ENCODE peak calls at places on chromosomes 13 and 19, in four cellular contexts. P is tibial artery, X is GM10248, Z is ovary. H is an unnamed sample.

GRCh38 chr19:31378404-31378803 is 29.2 kb upstream of the TSHZ3 start:
- DNase-seq in Z (peak), P (no peak), X (no peak), H (no peak)

GRCh38 chr19:10568444-10568825 is 344 bp downstream of the CDKN2D start:
- DNase-seq in X (no peak), Z (no peak), P (no peak), H (peak)

GRCh38 chr13:110445183-110445582 is 116.3 kb downstream of the RAB20 start:
- DNase-seq in Z (no peak), X (peak), P (no peak), H (no peak)

GRCh38 chr13:98014766-98015165 is 61.3 kb downstream of the IPO5 start:
- DNase-seq in X (no peak), Z (no peak), P (no peak), H (no peak)

GRCh38 chr19:4057913-4058695 is 8.6 kb downstream of the ZBTB7A start:
- DNase-seq in Z (peak), P (peak), X (no peak), H (peak)

GRCh38 chr13:23087884-23088283 is 92.9 kb upstream of the SGCG start:
- DNase-seq in Z (no peak), P (no peak), X (peak), H (peak)

GRCh38 chr19:2648528-2648937 is 54.0 kb downstream of the GNG7 start:
- DNase-seq in X (peak), P (no peak), Z (peak), H (peak)

GRCh38 chr19:1266818-1267440 is 2.2 kb upstream of the CIRBP start:
- DNase-seq in P (peak), Z (peak), X (no peak), H (peak)

GRCh38 chr19:37855098-37855497 is 51.3 kb downstream of the WDR87 start:
- DNase-seq in Z (no peak), X (peak), P (no peak), H (peak)

GRCh38 chr13:24747248-24748151 is 16.5 kb upstream of the RNF17 start:
- DNase-seq in P (no peak), Z (no peak), X (no peak), H (peak)

GRCh38 chr13:77511552-77511951 is 24.0 kb upstream of the SCEL start:
- DNase-seq in Z (no peak), P (no peak), X (no peak), H (no peak)

GRCh38 chr19:41711376-41712261 is 3.2 kb downstream of the CEACAM5 start:
- DNase-seq in X (no peak), Z (no peak), P (peak), H (no peak)

GRCh38 chr13:73894995-73895571 is 239.1 kb downstream of the KLF12 start:
- DNase-seq in X (no peak), P (no peak), Z (no peak), H (no peak)

GRCh38 chr13:114229486-114229885 is 5.2 kb upstream of the CDC16 start:
- DNase-seq in X (no peak), P (no peak), Z (no peak), H (no peak)

GRCh38 chr19:41234512-41235208 is 15.6 kb downstream of the AXL start:
- DNase-seq in X (no peak), P (no peak), Z (no peak), H (no peak)

GRCh38 chr13:112175162-112176075 is 108.5 kb downstream of the SOX1 start:
- DNase-seq in P (no peak), X (no peak), Z (no peak), H (no peak)

GRCh38 chr13:51636349-51636890 is 52.2 kb downstream of the WDFY2 start:
- DNase-seq in P (no peak), Z (no peak), X (no peak), H (no peak)

GRCh38 chr13:110944121-110944967 is 29.5 kb upstream of the ANKRD10 start:
- DNase-seq in Z (no peak), X (peak), P (no peak), H (peak)

GRCh38 chr19:3404324-3405260 is 38.2 kb downstream of the NFIC start:
- DNase-seq in Z (peak), P (peak), X (no peak), H (no peak)

GRCh38 chr13:58893396-58893795 is 1261.9 kb downstream of the PCDH17 start:
- DNase-seq in P (no peak), X (no peak), Z (no peak), H (no peak)

GRCh38 chr19:10219678-10220077 is 11.5 kb downstream of the S1PR2 start:
- DNase-seq in X (peak), Z (no peak), P (no peak), H (peak)

GRCh38 chr19:4088975-4089374 is 22.3 kb upstream of the ZBTB7A start:
- DNase-seq in Z (no peak), P (no peak), X (peak), H (peak)

GRCh38 chr19:3810708-3811355 is 24.7 kb upstream of the MATK start:
- DNase-seq in P (no peak), Z (no peak), X (no peak), H (no peak)

GRCh38 chr19:40279120-40279551 is 6.0 kb downstream of the AKT2 start:
- DNase-seq in X (no peak), Z (peak), P (peak), H (no peak)

GRCh38 chr19:42285546-42285945 is 16.4 kb upstream of the PRR19 start:
- DNase-seq in X (no peak), Z (peak), P (peak), H (no peak)

GRCh38 chr19:812049-812816 is 9.5 kb downstream of the PLPPR3 start:
- DNase-seq in Z (peak), X (no peak), P (no peak), H (no peak)

GRCh38 chr13:31036717-31037116 is 104.3 kb downstream of the TEX26 start:
- DNase-seq in Z (no peak), X (no peak), P (no peak), H (no peak)

GRCh38 chr19:35355851-35356460 is 2.3 kb upstream of the FFAR3 start:
- DNase-seq in X (peak), P (peak), Z (no peak), H (no peak)

GRCh38 chr19:35353635-35354034 is 4.6 kb upstream of the FFAR3 start:
- DNase-seq in X (peak), P (peak), Z (peak), H (no peak)

GRCh38 chr19:35360880-35361420 is 2.7 kb downstream of the FFAR3 start:
- DNase-seq in P (no peak), X (no peak), Z (no peak), H (no peak)

GRCh38 chr19:35354898-35355297 is 3.4 kb upstream of the FFAR3 start:
- DNase-seq in Z (no peak), X (peak), P (peak), H (peak)

GRCh38 chr19:35357867-35358573 is at the start of gene FFAR3:
- DNase-seq in Z (no peak), X (peak), P (peak), H (peak)
- TF ChIP-seq CTCF in Z (no peak), X (no peak), P (no peak), H (no peak)

DNA sequence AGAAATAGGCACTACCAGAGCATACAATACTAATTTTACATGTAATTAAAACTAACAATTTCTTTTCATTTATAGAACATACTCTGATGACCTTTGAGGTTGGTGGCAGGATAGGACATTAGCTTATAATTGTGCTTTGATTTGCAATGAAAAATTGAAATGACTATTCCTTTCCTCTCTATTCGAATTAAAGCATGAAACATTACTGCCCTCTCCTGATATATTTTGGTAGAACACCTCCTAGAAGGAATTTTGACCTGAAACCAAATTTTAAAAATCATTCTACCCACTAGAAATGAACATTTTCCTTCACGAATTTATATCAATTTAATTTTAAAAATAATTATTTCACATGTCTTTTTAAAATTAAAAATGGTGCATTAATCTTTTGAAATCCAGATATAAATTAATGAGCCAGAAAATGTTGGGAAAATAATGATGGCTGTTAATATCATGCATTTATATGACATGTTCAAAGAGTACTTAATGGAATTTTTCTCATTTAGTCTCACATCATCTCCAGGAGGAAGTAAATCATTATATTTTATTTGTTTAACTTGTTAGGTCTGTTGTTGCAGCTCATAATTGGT is 556.3 kb upstream of the ARGLU1 start:
- DNase-seq in Z (no peak), X (no peak), P (no peak), H (no peak)
- TF ChIP-seq CTCF in Z (no peak), X (peak), P (peak), H (peak)

GRCh38 chr19:35559281-35559659 is 4.2 kb downstream of the ATP4A start:
- DNase-seq in X (peak), Z (no peak), P (no peak), H (no peak)

GRCh38 chr19:35556025-35556590 is 7.3 kb downstream of the ATP4A start:
- DNase-seq in Z (no peak), P (no peak), X (no peak), H (no peak)

GRCh38 chr19:35556846-35557538 is 6.5 kb downstream of the ATP4A start:
- DNase-seq in X (no peak), Z (no peak), P (no peak), H (no peak)

GRCh38 chr19:35558400-35559280 is 4.8 kb downstream of the ATP4A start:
- DNase-seq in X (no peak), Z (no peak), P (no peak), H (no peak)

DNA sequence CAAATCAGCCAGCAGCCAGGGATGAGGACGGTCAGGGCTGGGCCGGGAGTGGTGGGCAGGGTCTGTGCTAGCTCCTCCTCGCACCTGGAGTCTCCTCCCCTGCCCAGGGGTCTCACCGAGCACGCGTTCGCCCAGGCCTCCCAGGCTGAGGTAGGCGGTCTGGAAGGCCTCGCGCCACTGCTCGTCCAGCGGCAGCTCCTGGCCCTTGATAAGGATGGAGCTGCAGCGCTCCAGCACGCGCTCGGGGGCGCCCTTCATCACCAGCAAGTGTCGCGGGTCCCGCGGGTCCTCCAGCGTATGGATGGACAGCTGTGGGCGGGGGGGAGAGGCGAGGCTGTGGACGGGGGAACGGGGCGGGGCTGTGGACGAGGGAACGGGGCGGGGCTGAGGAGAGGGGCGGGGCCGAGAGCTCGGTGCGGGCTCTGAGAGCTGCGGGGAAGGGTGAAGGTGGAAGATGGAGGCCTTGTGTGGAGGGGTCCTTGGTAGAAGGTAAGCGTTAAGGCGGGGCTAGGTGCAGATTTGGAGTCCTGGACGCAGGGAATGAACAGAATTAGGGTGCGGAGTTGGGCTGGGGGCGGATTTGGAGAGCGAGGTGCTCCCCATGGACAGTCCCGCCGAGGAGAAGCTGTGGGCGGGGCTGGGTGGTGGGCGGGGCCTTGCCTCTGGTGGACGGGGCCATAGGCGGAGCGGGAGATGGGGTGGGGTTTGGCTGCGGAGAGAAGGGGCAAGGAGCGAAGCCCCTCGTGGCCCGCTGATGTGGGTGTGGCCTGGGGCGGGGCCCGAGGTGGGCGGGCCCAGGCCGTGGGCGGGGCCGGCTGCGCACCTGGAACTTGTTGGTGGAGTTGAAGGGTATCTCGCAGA is 5.7 kb downstream of the ATP4A start:
- DNase-seq in X (peak), Z (peak), P (no peak), H (peak)
- TF ChIP-seq CTCF in X (peak), Z (no peak), P (no peak), H (no peak)

GRCh38 chr13:38686635-38687245 is at the start of gene FREM2:
- DNase-seq in P (no peak), X (no peak), Z (peak), H (no peak)

GRCh38 chr13:38687246-38688229 is 661 bp downstream of the FREM2 start:
- DNase-seq in P (no peak), X (no peak), Z (peak), H (no peak)

GRCh38 chr13:38684714-38685113 is 2.2 kb upstream of the FREM2 start:
- DNase-seq in X (no peak), Z (no peak), P (no peak), H (no peak)

GRCh38 chr13:38688674-38689073 is 1.8 kb downstream of the FREM2 start:
- DNase-seq in P (no peak), Z (peak), X (no peak), H (no peak)

GRCh38 chr13:38685974-38686571 is 804 bp upstream of the FREM2 start:
- DNase-seq in X (no peak), Z (no peak), P (no peak), H (no peak)
- TF ChIP-seq CTCF in X (peak), Z (peak), P (no peak), H (no peak)

GRCh38 chr19:48663667-48664066 is 9.2 kb downstream of the NTN5 start:
- DNase-seq in X (no peak), P (no peak), Z (no peak), H (no peak)
- TF ChIP-seq CTCF in X (no peak), P (no peak), Z (no peak), H (no peak)

GRCh38 chr13:52845334-52845761 is 3.1 kb downstream of the PCDH8 start:
- DNase-seq in Z (no peak), P (no peak), X (no peak), H (no peak)
- TF ChIP-seq CTCF in Z (no peak), P (no peak), X (no peak), H (no peak)

GRCh38 chr13:44734204-44734707 is 158.1 kb upstream of the TSC22D1 start:
- DNase-seq in Z (no peak), X (no peak), P (no peak), H (no peak)

GRCh38 chr13:44735806-44736205 is 159.7 kb upstream of the TSC22D1 start:
- DNase-seq in Z (no peak), X (no peak), P (no peak), H (no peak)

GRCh38 chr13:44739539-44739938 is 163.4 kb upstream of the TSC22D1 start:
- DNase-seq in X (no peak), Z (no peak), P (no peak), H (no peak)

GRCh38 chr13:44738463-44738862 is 162.3 kb upstream of the TSC22D1 start:
- DNase-seq in P (no peak), Z (no peak), X (no peak), H (no peak)

DNA sequence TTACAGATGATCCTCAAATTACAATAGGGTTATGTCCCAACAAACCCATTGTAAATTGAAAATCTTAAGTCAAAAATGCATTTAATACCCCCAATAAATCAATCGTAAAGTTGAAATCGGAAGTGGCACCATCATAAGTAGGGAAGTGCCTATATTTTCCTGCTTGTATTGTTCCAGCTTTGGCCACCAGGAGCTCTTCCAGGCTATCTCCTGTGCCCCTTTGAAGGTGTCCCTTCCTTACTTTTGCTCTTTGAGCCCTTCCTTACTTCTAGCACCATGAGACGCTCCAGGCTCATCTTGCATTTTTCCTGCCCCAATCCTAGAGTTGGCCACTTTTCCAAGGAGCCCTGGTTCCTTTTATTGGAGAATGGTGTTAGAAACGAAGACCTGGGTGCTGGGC is 163.0 kb upstream of the TSC22D1 start:
- DNase-seq in P (no peak), X (no peak), Z (no peak), H (no peak)
- TF ChIP-seq CTCF in P (no peak), X (no peak), Z (no peak), H (no peak)

GRCh38 chr19:53810187-53810546 is 13.9 kb downstream of the NLRP12 start:
- DNase-seq in P (no peak), X (no peak), Z (no peak), H (no peak)

GRCh38 chr19:53812335-53812734 is 11.8 kb downstream of the NLRP12 start:
- DNase-seq in Z (no peak), P (no peak), X (no peak), H (no peak)

GRCh38 chr19:53810891-53811290 is 13.2 kb downstream of the NLRP12 start:
- DNase-seq in X (no peak), Z (no peak), P (no peak), H (no peak)

GRCh38 chr19:53809518-53810186 is 14.5 kb downstream of the NLRP12 start:
- DNase-seq in X (no peak), Z (no peak), P (no peak), H (peak)

GRCh38 chr19:53808710-53809125 is 15.4 kb downstream of the NLRP12 start:
- DNase-seq in Z (no peak), P (no peak), X (no peak), H (no peak)
- TF ChIP-seq CTCF in Z (no peak), P (no peak), X (no peak), H (no peak)